ENCODE peak calls at places on chromosomes 7 and 10, in seven cellular contexts. One of them, this sample, is unnamed.

GRCh38 chr10:90859321-90859751 is 1.5 kb upstream of the HTR7 start:
- DNase-seq in substantia nigra: no peak
- DNase-seq in left cardiac atrium: no peak
- DNase-seq in HS-27A: peak
- DNase-seq in EL: peak
- DNase-seq in neural crest cell: no peak
- DNase-seq in stimulated activated CD8-positive, alpha-beta memory T cell treated with anti-CD3 and anti-CD28 coated beads, Interleukin-7, amount 100 ng/mL, for 4 hours: no peak
- DNase-seq in this sample: peak

GRCh38 chr10:29370092-29370611 is 81.3 kb downstream of the LYZL1 start:
- DNase-seq in substantia nigra: no peak
- DNase-seq in left cardiac atrium: no peak
- DNase-seq in HS-27A: no peak
- DNase-seq in EL: no peak
- DNase-seq in neural crest cell: no peak
- DNase-seq in stimulated activated CD8-positive, alpha-beta memory T cell treated with anti-CD3 and anti-CD28 coated beads, Interleukin-7, amount 100 ng/mL, for 4 hours: no peak
- DNase-seq in this sample: no peak

GRCh38 chr7:135499818-135500217 is 10.1 kb downstream of the CNOT4 start:
- DNase-seq in substantia nigra: no peak
- DNase-seq in left cardiac atrium: no peak
- DNase-seq in HS-27A: no peak
- DNase-seq in EL: no peak
- DNase-seq in neural crest cell: no peak
- DNase-seq in stimulated activated CD8-positive, alpha-beta memory T cell treated with anti-CD3 and anti-CD28 coated beads, Interleukin-7, amount 100 ng/mL, for 4 hours: no peak
- DNase-seq in this sample: no peak

GRCh38 chr7:33706666-33707194 is 198.6 kb upstream of the BMPER start:
- DNase-seq in substantia nigra: no peak
- DNase-seq in left cardiac atrium: no peak
- DNase-seq in HS-27A: no peak
- DNase-seq in EL: no peak
- DNase-seq in neural crest cell: no peak
- DNase-seq in stimulated activated CD8-positive, alpha-beta memory T cell treated with anti-CD3 and anti-CD28 coated beads, Interleukin-7, amount 100 ng/mL, for 4 hours: no peak
- DNase-seq in this sample: no peak

GRCh38 chr7:129376778-129377700 is 57.2 kb upstream of the STRIP2 start:
- DNase-seq in substantia nigra: no peak
- DNase-seq in left cardiac atrium: no peak
- DNase-seq in HS-27A: no peak
- DNase-seq in EL: peak
- DNase-seq in neural crest cell: no peak
- DNase-seq in stimulated activated CD8-positive, alpha-beta memory T cell treated with anti-CD3 and anti-CD28 coated beads, Interleukin-7, amount 100 ng/mL, for 4 hours: no peak
- DNase-seq in this sample: no peak

GRCh38 chr10:124283215-124284046 is 135.3 kb downstream of the OAT start:
- DNase-seq in substantia nigra: no peak
- DNase-seq in left cardiac atrium: no peak
- DNase-seq in HS-27A: no peak
- DNase-seq in EL: no peak
- DNase-seq in neural crest cell: no peak
- DNase-seq in stimulated activated CD8-positive, alpha-beta memory T cell treated with anti-CD3 and anti-CD28 coated beads, Interleukin-7, amount 100 ng/mL, for 4 hours: no peak
- DNase-seq in this sample: no peak

GRCh38 chr10:104120512-104120902 is 1.5 kb upstream of the SFR1 start:
- DNase-seq in substantia nigra: no peak
- DNase-seq in left cardiac atrium: no peak
- DNase-seq in HS-27A: no peak
- DNase-seq in EL: no peak
- DNase-seq in neural crest cell: no peak
- DNase-seq in stimulated activated CD8-positive, alpha-beta memory T cell treated with anti-CD3 and anti-CD28 coated beads, Interleukin-7, amount 100 ng/mL, for 4 hours: no peak
- DNase-seq in this sample: no peak

GRCh38 chr7:142438235-142438922 is 180.5 kb upstream of the PRSS58 start:
- DNase-seq in substantia nigra: no peak
- DNase-seq in left cardiac atrium: no peak
- DNase-seq in HS-27A: peak
- DNase-seq in EL: peak
- DNase-seq in neural crest cell: peak
- DNase-seq in stimulated activated CD8-positive, alpha-beta memory T cell treated with anti-CD3 and anti-CD28 coated beads, Interleukin-7, amount 100 ng/mL, for 4 hours: no peak
- DNase-seq in this sample: no peak

GRCh38 chr7:134811798-134812197 is 32.4 kb downstream of the CALD1 start:
- DNase-seq in substantia nigra: no peak
- DNase-seq in left cardiac atrium: no peak
- DNase-seq in HS-27A: no peak
- DNase-seq in EL: peak
- DNase-seq in neural crest cell: no peak
- DNase-seq in stimulated activated CD8-positive, alpha-beta memory T cell treated with anti-CD3 and anti-CD28 coated beads, Interleukin-7, amount 100 ng/mL, for 4 hours: no peak
- DNase-seq in this sample: no peak

GRCh38 chr10:119531067-119531466 is 11.5 kb downstream of the RGS10 start:
- DNase-seq in substantia nigra: no peak
- DNase-seq in left cardiac atrium: no peak
- DNase-seq in HS-27A: no peak
- DNase-seq in EL: no peak
- DNase-seq in neural crest cell: no peak
- DNase-seq in stimulated activated CD8-positive, alpha-beta memory T cell treated with anti-CD3 and anti-CD28 coated beads, Interleukin-7, amount 100 ng/mL, for 4 hours: no peak
- DNase-seq in this sample: no peak

GRCh38 chr7:158828343-158829020 is 827 bp downstream of the ESYT2 start:
- DNase-seq in substantia nigra: peak
- DNase-seq in left cardiac atrium: peak
- DNase-seq in HS-27A: no peak
- DNase-seq in EL: no peak
- DNase-seq in neural crest cell: peak
- DNase-seq in stimulated activated CD8-positive, alpha-beta memory T cell treated with anti-CD3 and anti-CD28 coated beads, Interleukin-7, amount 100 ng/mL, for 4 hours: no peak
- DNase-seq in this sample: no peak

GRCh38 chr7:132430863-132431822 is 145.1 kb downstream of the PLXNA4 start:
- DNase-seq in substantia nigra: no peak
- DNase-seq in left cardiac atrium: peak
- DNase-seq in HS-27A: peak
- DNase-seq in EL: peak
- DNase-seq in neural crest cell: no peak
- DNase-seq in stimulated activated CD8-positive, alpha-beta memory T cell treated with anti-CD3 and anti-CD28 coated beads, Interleukin-7, amount 100 ng/mL, for 4 hours: peak
- DNase-seq in this sample: peak

GRCh38 chr7:24732646-24733413 is 24.4 kb downstream of the GSDME start:
- DNase-seq in substantia nigra: no peak
- DNase-seq in left cardiac atrium: no peak
- DNase-seq in HS-27A: no peak
- DNase-seq in EL: peak
- DNase-seq in neural crest cell: no peak
- DNase-seq in stimulated activated CD8-positive, alpha-beta memory T cell treated with anti-CD3 and anti-CD28 coated beads, Interleukin-7, amount 100 ng/mL, for 4 hours: no peak
- DNase-seq in this sample: peak

GRCh38 chr7:46554688-46555422 is 633.8 kb upstream of the IGFBP3 start:
- DNase-seq in substantia nigra: no peak
- DNase-seq in left cardiac atrium: no peak
- DNase-seq in HS-27A: peak
- DNase-seq in EL: peak
- DNase-seq in neural crest cell: no peak
- DNase-seq in stimulated activated CD8-positive, alpha-beta memory T cell treated with anti-CD3 and anti-CD28 coated beads, Interleukin-7, amount 100 ng/mL, for 4 hours: no peak
- DNase-seq in this sample: no peak

GRCh38 chr10:51667992-51668689 is 31.3 kb downstream of the CSTF2T start:
- DNase-seq in substantia nigra: no peak
- DNase-seq in left cardiac atrium: no peak
- DNase-seq in HS-27A: peak
- DNase-seq in EL: peak
- DNase-seq in neural crest cell: no peak
- DNase-seq in stimulated activated CD8-positive, alpha-beta memory T cell treated with anti-CD3 and anti-CD28 coated beads, Interleukin-7, amount 100 ng/mL, for 4 hours: no peak
- DNase-seq in this sample: no peak

GRCh38 chr7:151889406-151890354 is 12.8 kb upstream of the PRKAG2 start:
- DNase-seq in substantia nigra: no peak
- DNase-seq in left cardiac atrium: no peak
- DNase-seq in HS-27A: no peak
- DNase-seq in EL: no peak
- DNase-seq in neural crest cell: no peak
- DNase-seq in stimulated activated CD8-positive, alpha-beta memory T cell treated with anti-CD3 and anti-CD28 coated beads, Interleukin-7, amount 100 ng/mL, for 4 hours: no peak
- DNase-seq in this sample: no peak

GRCh38 chr10:100043796-100044195 is 34.0 kb upstream of the DNMBP start:
- DNase-seq in substantia nigra: no peak
- DNase-seq in left cardiac atrium: peak
- DNase-seq in HS-27A: no peak
- DNase-seq in EL: peak
- DNase-seq in neural crest cell: no peak
- DNase-seq in stimulated activated CD8-positive, alpha-beta memory T cell treated with anti-CD3 and anti-CD28 coated beads, Interleukin-7, amount 100 ng/mL, for 4 hours: no peak
- DNase-seq in this sample: no peak

GRCh38 chr10:69645296-69645665 is 15.2 kb downstream of the FAM241B start:
- DNase-seq in substantia nigra: no peak
- DNase-seq in left cardiac atrium: no peak
- DNase-seq in HS-27A: no peak
- DNase-seq in EL: no peak
- DNase-seq in neural crest cell: no peak
- DNase-seq in stimulated activated CD8-positive, alpha-beta memory T cell treated with anti-CD3 and anti-CD28 coated beads, Interleukin-7, amount 100 ng/mL, for 4 hours: no peak
- DNase-seq in this sample: no peak

GRCh38 chr7:51310131-51310583 is 6.5 kb downstream of the COBL start:
- DNase-seq in substantia nigra: no peak
- DNase-seq in left cardiac atrium: no peak
- DNase-seq in HS-27A: no peak
- DNase-seq in EL: no peak
- DNase-seq in neural crest cell: no peak
- DNase-seq in stimulated activated CD8-positive, alpha-beta memory T cell treated with anti-CD3 and anti-CD28 coated beads, Interleukin-7, amount 100 ng/mL, for 4 hours: no peak
- DNase-seq in this sample: no peak

GRCh38 chr10:6083523-6084475 is 5.0 kb upstream of the RBM17 start:
- DNase-seq in substantia nigra: no peak
- DNase-seq in left cardiac atrium: no peak
- DNase-seq in HS-27A: no peak
- DNase-seq in EL: peak
- DNase-seq in neural crest cell: no peak
- DNase-seq in stimulated activated CD8-positive, alpha-beta memory T cell treated with anti-CD3 and anti-CD28 coated beads, Interleukin-7, amount 100 ng/mL, for 4 hours: peak
- DNase-seq in this sample: no peak

GRCh38 chr10:63409465-63410027 is 56.2 kb downstream of the JMJD1C start:
- DNase-seq in substantia nigra: no peak
- DNase-seq in left cardiac atrium: no peak
- DNase-seq in HS-27A: no peak
- DNase-seq in EL: peak
- DNase-seq in neural crest cell: no peak
- DNase-seq in stimulated activated CD8-positive, alpha-beta memory T cell treated with anti-CD3 and anti-CD28 coated beads, Interleukin-7, amount 100 ng/mL, for 4 hours: no peak
- DNase-seq in this sample: no peak

GRCh38 chr7:1460757-1461639 is 1.7 kb upstream of the MICALL2 start:
- DNase-seq in substantia nigra: peak
- DNase-seq in left cardiac atrium: peak
- DNase-seq in HS-27A: no peak
- DNase-seq in EL: peak
- DNase-seq in neural crest cell: no peak
- DNase-seq in stimulated activated CD8-positive, alpha-beta memory T cell treated with anti-CD3 and anti-CD28 coated beads, Interleukin-7, amount 100 ng/mL, for 4 hours: no peak
- DNase-seq in this sample: no peak

GRCh38 chr10:48533951-48534720 is 70.7 kb downstream of the ARHGAP22 start:
- DNase-seq in substantia nigra: peak
- DNase-seq in left cardiac atrium: no peak
- DNase-seq in HS-27A: no peak
- DNase-seq in EL: peak
- DNase-seq in neural crest cell: no peak
- DNase-seq in stimulated activated CD8-positive, alpha-beta memory T cell treated with anti-CD3 and anti-CD28 coated beads, Interleukin-7, amount 100 ng/mL, for 4 hours: no peak
- DNase-seq in this sample: no peak

GRCh38 chr10:114565066-114565465 is 93.0 kb downstream of the ABLIM1 start:
- DNase-seq in substantia nigra: no peak
- DNase-seq in left cardiac atrium: no peak
- DNase-seq in HS-27A: no peak
- DNase-seq in EL: peak
- DNase-seq in neural crest cell: no peak
- DNase-seq in stimulated activated CD8-positive, alpha-beta memory T cell treated with anti-CD3 and anti-CD28 coated beads, Interleukin-7, amount 100 ng/mL, for 4 hours: no peak
- DNase-seq in this sample: peak

GRCh38 chr7:137954614-137955013 is 47.3 kb downstream of the CREB3L2 start:
- DNase-seq in substantia nigra: no peak
- DNase-seq in left cardiac atrium: no peak
- DNase-seq in HS-27A: no peak
- DNase-seq in EL: no peak
- DNase-seq in neural crest cell: no peak
- DNase-seq in stimulated activated CD8-positive, alpha-beta memory T cell treated with anti-CD3 and anti-CD28 coated beads, Interleukin-7, amount 100 ng/mL, for 4 hours: no peak
- DNase-seq in this sample: no peak

GRCh38 chr7:94374231-94374630 is 20.5 kb upstream of the COL1A2 start:
- DNase-seq in substantia nigra: no peak
- DNase-seq in left cardiac atrium: peak
- DNase-seq in HS-27A: peak
- DNase-seq in EL: peak
- DNase-seq in neural crest cell: no peak
- DNase-seq in stimulated activated CD8-positive, alpha-beta memory T cell treated with anti-CD3 and anti-CD28 coated beads, Interleukin-7, amount 100 ng/mL, for 4 hours: no peak
- DNase-seq in this sample: peak

GRCh38 chr10:100729877-100730738 is 15.3 kb upstream of the PAX2 start:
- DNase-seq in substantia nigra: no peak
- DNase-seq in left cardiac atrium: no peak
- DNase-seq in HS-27A: no peak
- DNase-seq in EL: no peak
- DNase-seq in neural crest cell: no peak
- DNase-seq in stimulated activated CD8-positive, alpha-beta memory T cell treated with anti-CD3 and anti-CD28 coated beads, Interleukin-7, amount 100 ng/mL, for 4 hours: no peak
- DNase-seq in this sample: no peak

GRCh38 chr7:152465118-152465387 is 29.2 kb upstream of the KMT2C start:
- DNase-seq in substantia nigra: no peak
- DNase-seq in left cardiac atrium: no peak
- DNase-seq in HS-27A: no peak
- DNase-seq in EL: no peak
- DNase-seq in neural crest cell: no peak
- DNase-seq in stimulated activated CD8-positive, alpha-beta memory T cell treated with anti-CD3 and anti-CD28 coated beads, Interleukin-7, amount 100 ng/mL, for 4 hours: no peak
- DNase-seq in this sample: no peak

GRCh38 chr7:4345004-4345403 is 337.1 kb upstream of the FOXK1 start:
- DNase-seq in substantia nigra: no peak
- DNase-seq in left cardiac atrium: no peak
- DNase-seq in HS-27A: no peak
- DNase-seq in EL: no peak
- DNase-seq in neural crest cell: no peak
- DNase-seq in stimulated activated CD8-positive, alpha-beta memory T cell treated with anti-CD3 and anti-CD28 coated beads, Interleukin-7, amount 100 ng/mL, for 4 hours: no peak
- DNase-seq in this sample: no peak

GRCh38 chr7:23246540-23246939 is at the start of gene GPNMB:
- DNase-seq in substantia nigra: no peak
- DNase-seq in left cardiac atrium: no peak
- DNase-seq in HS-27A: peak
- DNase-seq in EL: peak
- DNase-seq in neural crest cell: no peak
- DNase-seq in stimulated activated CD8-positive, alpha-beta memory T cell treated with anti-CD3 and anti-CD28 coated beads, Interleukin-7, amount 100 ng/mL, for 4 hours: no peak
- DNase-seq in this sample: peak

GRCh38 chr10:78457804-78458483 is 424.3 kb downstream of the RPS24 start:
- DNase-seq in substantia nigra: no peak
- DNase-seq in left cardiac atrium: no peak
- DNase-seq in HS-27A: peak
- DNase-seq in EL: peak
- DNase-seq in neural crest cell: no peak
- DNase-seq in stimulated activated CD8-positive, alpha-beta memory T cell treated with anti-CD3 and anti-CD28 coated beads, Interleukin-7, amount 100 ng/mL, for 4 hours: no peak
- DNase-seq in this sample: peak

This sample was measured in HS-5.